ENCODE peak calls at places on chromosomes 5 and 9, in ten cellular contexts. I is iPS-NIHi11, K is foreskin fibroblast, F is AG04450, P is RPMI7951, C is sigmoid colon, A is coronary artery, T is DMS153, J is cerebellar cortex, W is type B pancreatic cell. H is an unnamed sample.

GRCh38 chr5:92492908-92493307 is 1088.1 kb downstream of the NR2F1-AS1 start:
- DNase-seq in J (no peak), I (no peak), K (no peak), T (no peak), F (no peak), W (no peak), P (no peak), C (no peak), A (no peak), H (no peak)

GRCh38 chr5:77869115-77869798 is 93.1 kb upstream of the TBCA start:
- DNase-seq in A (no peak), J (no peak), W (no peak), I (no peak), K (no peak), F (no peak), P (no peak), C (no peak), T (no peak), H (no peak)

GRCh38 chr5:179371681-179372675 is 26.7 kb upstream of the ADAMTS2 start:
- DNase-seq in P (no peak), T (no peak), J (peak; percentile 5), A (peak; percentile 69), F (no peak), K (peak; percentile 62), W (peak; percentile 65), I (no peak), C (peak; percentile 48), H (no peak)

GRCh38 chr9:34001951-34002350 is 46.7 kb downstream of the UBAP2 start:
- DNase-seq in I (no peak), F (no peak), T (no peak), A (no peak), C (no peak), K (no peak), P (no peak), W (no peak), J (no peak), H (no peak)

GRCh38 chr5:59587489-59588337 is 305.8 kb downstream of the PDE4D start:
- DNase-seq in K (peak; percentile 89), P (peak; percentile 78), F (peak; percentile 30), W (peak; percentile 78), I (peak; percentile 63), C (peak; percentile 65), J (peak; percentile 94), A (no peak), T (peak; percentile 8), H (no peak)

GRCh38 chr5:111158105-111158744 is 66.0 kb upstream of the CAMK4 start:
- DNase-seq in C (peak; percentile 78), F (peak; percentile 53), K (peak; percentile 92), T (no peak), P (peak; percentile 66), W (peak; percentile 78), I (peak; percentile 66), A (no peak), J (peak; percentile 93), H (peak; percentile 54)

GRCh38 chr9:99105152-99106043 is 485 bp downstream of the TGFBR1 start:
- DNase-seq in A (peak; percentile 90), I (peak; percentile 83), F (no peak), P (peak; percentile 84), W (peak; percentile 79), T (no peak), K (peak; percentile 92), J (no peak), C (peak; percentile 87), H (peak; percentile 15)

GRCh38 chr5:72695659-72696058 is 120.8 kb upstream of the TNPO1 start:
- DNase-seq in W (no peak), K (no peak), F (no peak), I (no peak), C (no peak), J (no peak), T (no peak), P (no peak), A (no peak), H (no peak)

GRCh38 chr9:17063535-17064135 is 71.2 kb upstream of the CNTLN start:
- DNase-seq in A (no peak), C (no peak), T (peak; percentile 18), I (peak; percentile 55), J (peak; percentile 66), F (peak; percentile 23), P (peak; percentile 51), W (no peak), K (peak; percentile 69), H (no peak)

GRCh38 chr9:135794361-135794885 is 92.4 kb downstream of the KCNT1 start:
- DNase-seq in A (no peak), W (no peak), I (no peak), F (no peak), P (no peak), C (no peak), T (no peak), J (no peak), K (no peak), H (no peak)

GRCh38 chr5:180382926-180383325 is 29.8 kb upstream of the GFPT2 start:
- DNase-seq in A (no peak), I (no peak), T (no peak), W (no peak), C (no peak), P (no peak), J (no peak), F (no peak), K (no peak), H (no peak)

GRCh38 chr5:138032572-138033274 is at the start of gene FAM13B:
- DNase-seq in J (peak; percentile 74), K (peak; percentile 84), P (peak; percentile 59), C (peak; percentile 90), I (peak; percentile 95), F (no peak), A (peak; percentile 88), W (peak; percentile 86), T (peak; percentile 25), H (peak; percentile 67)

GRCh38 chr5:57495688-57496087 is 13.1 kb upstream of the ACTBL2 start:
- DNase-seq in J (no peak), I (no peak), T (no peak), C (no peak), W (no peak), A (no peak), F (no peak), P (peak; percentile 45), K (no peak), H (no peak)

GRCh38 chr9:100346836-100347235 is 5.9 kb downstream of the TEX10 start:
- DNase-seq in T (no peak), J (no peak), I (no peak), F (peak; percentile 10), W (no peak), P (no peak), C (no peak), A (no peak), K (peak; percentile 65), H (no peak)

GRCh38 chr5:137332296-137332695 is 166.8 kb downstream of the SPOCK1 start:
- DNase-seq in F (no peak), A (no peak), P (no peak), T (no peak), K (no peak), W (no peak), I (no peak), J (peak; percentile 81), C (no peak), H (no peak)

GRCh38 chr9:125638646-125639045 is 68.4 kb downstream of the MAPKAP1 start:
- DNase-seq in W (no peak), F (no peak), T (no peak), K (no peak), I (no peak), P (no peak), A (no peak), J (no peak), C (no peak), H (no peak)

GRCh38 chr5:170638454-170639220 is 134.8 kb downstream of the KCNIP1 start:
- DNase-seq in A (peak; percentile 72), C (peak; percentile 73), K (peak; percentile 70), I (peak; percentile 90), P (peak; percentile 40), F (no peak), W (no peak), J (peak; percentile 72), T (no peak), H (peak; percentile 33)

GRCh38 chr9:137478613-137479314 is 19.6 kb upstream of the NSMF start:
- DNase-seq in K (peak; percentile 82), F (no peak), T (peak; percentile 59), J (no peak), I (no peak), P (no peak), A (no peak), W (no peak), C (peak; percentile 46), H (no peak)

GRCh38 chr9:76390656-76391055 is 3.6 kb downstream of the RFK start:
- DNase-seq in K (no peak), J (no peak), T (no peak), I (no peak), W (no peak), F (no peak), P (no peak), A (no peak), C (no peak), H (no peak)

GRCh38 chr5:151002250-151002649 is 18.1 kb upstream of the GPX3 start:
- DNase-seq in J (peak; percentile 54), P (peak; percentile 33), F (no peak), K (peak; percentile 72), A (peak; percentile 71), I (peak; percentile 43), T (no peak), W (no peak), C (no peak), H (no peak)

GRCh38 chr5:54257366-54258118 is 52.8 kb downstream of the ARL15 start:
- DNase-seq in K (peak; percentile 36), I (no peak), W (no peak), J (no peak), P (no peak), F (no peak), A (no peak), T (peak; percentile 87), C (no peak), H (no peak)

GRCh38 chr9:16485155-16485554 is 385.3 kb downstream of the BNC2 start:
- DNase-seq in J (no peak), W (no peak), P (no peak), K (peak; percentile 32), C (no peak), F (no peak), T (no peak), A (no peak), I (no peak), H (no peak)

GRCh38 chr9:109108318-109108717 is 11.4 kb downstream of the TMEM245 start:
- DNase-seq in F (no peak), T (no peak), J (no peak), W (no peak), P (peak; percentile 58), A (no peak), C (no peak), I (no peak), K (peak; percentile 64), H (no peak)

GRCh38 chr9:31013371-31013770 is 1371.1 kb upstream of the ACO1 start:
- DNase-seq in F (no peak), I (no peak), W (no peak), K (no peak), A (no peak), P (no peak), C (no peak), T (no peak), J (no peak), H (no peak)

GRCh38 chr9:84811726-84812074 is 142.2 kb downstream of the NTRK2 start:
- DNase-seq in C (no peak), F (no peak), P (no peak), J (no peak), I (no peak), A (no peak), K (no peak), T (no peak), W (no peak), H (no peak)

GRCh38 chr9:97852399-97853055 is 499 bp upstream of the FOXE1 start:
- DNase-seq in I (no peak), A (no peak), P (no peak), T (no peak), J (no peak), K (no peak), C (no peak), W (no peak), F (no peak), H (no peak)

GRCh38 chr5:150289551-150290390 is at the start of gene CAMK2A:
- DNase-seq in W (no peak), K (no peak), F (no peak), P (no peak), A (no peak), I (peak; percentile 74), T (peak; percentile 5), J (peak; percentile 89), C (no peak), H (no peak)

GRCh38 chr5:55187370-55187769 is 14.4 kb upstream of the CDC20B start:
- DNase-seq in A (no peak), F (no peak), T (peak; percentile 4), C (no peak), W (no peak), J (peak; percentile 39), I (peak; percentile 48), P (peak; percentile 15), K (no peak), H (no peak)